ENCODE peak calls at places on chromosomes 11 and 22, in nine cellular contexts. T is right atrium auricular region, K is body of pancreas, H is fibroblast of lung, B is AG04450, C is colonic mucosa, M is RWPE1, S is OCI-LY7, Q is PC-3. O is an unnamed sample.

GRCh38 chr11:133951484-133952198 is 5.1 kb downstream of the IGSF9B start:
- DNase-seq in T (no peak), K (no peak), H (peak; percentile 63), C (no peak), S (no peak), Q (peak; percentile 25), M (peak; percentile 49), B (no peak), O (peak; percentile 90)

GRCh38 chr22:50530857-50531545 is 1.2 kb upstream of the TYMP start:
- DNase-seq in H (peak; percentile 75), S (peak; percentile 90), T (peak; percentile 92), B (no peak), K (peak; percentile 75), Q (peak; percentile 74), C (peak; percentile 90), M (no peak), O (no peak)

GRCh38 chr22:30127749-30128166 is 47.5 kb downstream of the HORMAD2 start:
- DNase-seq in C (no peak), Q (no peak), H (peak; percentile 89), T (no peak), S (no peak), M (no peak), B (peak; percentile 29), K (no peak), O (no peak)

GRCh38 chr11:108223449-108224149 is 732 bp downstream of the ATM start:
- DNase-seq in B (no peak), H (peak; percentile 46), C (no peak), S (peak; percentile 41), T (no peak), K (no peak), Q (no peak), M (no peak), O (no peak)

GRCh38 chr11:14373941-14374646 is 15.1 kb upstream of the RRAS2 start:
- DNase-seq in Q (peak; percentile 66), M (no peak), B (no peak), H (peak; percentile 80), T (peak; percentile 66), K (peak; percentile 57), C (no peak), S (no peak), O (no peak)

GRCh38 chr11:118263694-118264567 is at the start of gene MPZL2:
- DNase-seq in Q (peak; percentile 95), S (no peak), M (peak; percentile 88), C (peak; percentile 90), B (no peak), T (no peak), H (no peak), K (peak; percentile 85), O (no peak)

GRCh38 chr22:23789121-23789520 is 2.4 kb downstream of the SMARCB1 start:
- DNase-seq in Q (no peak), T (no peak), S (no peak), M (no peak), B (no peak), K (peak; percentile 38), H (no peak), C (no peak), O (peak; percentile 41)

GRCh38 chr11:83070044-83070877 is 1.4 kb downstream of the RAB30 start:
- DNase-seq in C (no peak), M (peak; percentile 68), K (no peak), T (peak; percentile 64), H (peak; percentile 85), B (no peak), S (no peak), Q (peak; percentile 84), O (no peak)

GRCh38 chr11:90930252-90930651 is 707.4 kb upstream of the CHORDC1 start:
- DNase-seq in S (no peak), B (no peak), T (no peak), Q (no peak), M (no peak), K (no peak), H (no peak), C (no peak), O (no peak)

GRCh38 chr11:122748968-122749687 is 89.2 kb upstream of the CRTAM start:
- DNase-seq in B (peak; percentile 63), T (peak; percentile 64), H (peak; percentile 97), S (peak; percentile 70), M (no peak), K (peak; percentile 13), Q (peak; percentile 86), C (no peak), O (no peak)

GRCh38 chr11:125968363-125968762 is 22.5 kb downstream of the VSIG10L2 start:
- DNase-seq in T (no peak), M (peak; percentile 61), H (no peak), K (no peak), C (no peak), B (no peak), S (no peak), Q (no peak), O (no peak)

GRCh38 chr11:88384004-88384677 is 46.6 kb upstream of the CTSC start:
- DNase-seq in C (no peak), M (peak; percentile 55), B (no peak), S (no peak), Q (peak; percentile 79), T (no peak), K (no peak), H (peak; percentile 83), O (no peak)

GRCh38 chr11:64253481-64253880 is 2.2 kb downstream of the PLCB3 start:
- DNase-seq in B (no peak), T (no peak), H (no peak), Q (peak; percentile 44), K (no peak), M (no peak), C (no peak), S (no peak), O (no peak)
- TF ChIP-seq CTCF in B (no peak), T (no peak), H (no peak), Q (no peak), K (no peak), M (no peak), C (no peak), S (no peak), O (no peak)

GRCh38 chr11:46273511-46274205 is 3.8 kb upstream of the CREB3L1 start:
- DNase-seq in T (no peak), M (no peak), S (no peak), Q (peak; percentile 70), H (peak; percentile 24), K (peak; percentile 83), B (no peak), C (peak; percentile 80), O (no peak)
- H3K27ac ChIP-seq in T (peak overlapping the region; percentile 80), M (peak overlapping the region; percentile 90), S (no peak overlapping the region), Q (peak overlapping the region; percentile 69), H (peak overlapping the region; percentile 60), K (peak overlapping the region; percentile 93), B (peak overlapping the region; percentile 39), C (peak overlapping the region; percentile 92), O (peak overlapping the region; percentile 82)

GRCh38 chr11:114106986-114107385 is 47.5 kb downstream of the ZBTB16 start:
- DNase-seq in B (no peak), M (no peak), Q (no peak), S (no peak), H (no peak), T (no peak), K (no peak), C (no peak), O (no peak)
- TF ChIP-seq CTCF in B (no peak), M (no peak), Q (no peak), S (no peak), H (no peak), T (no peak), K (no peak), C (no peak), O (no peak)

DNA sequence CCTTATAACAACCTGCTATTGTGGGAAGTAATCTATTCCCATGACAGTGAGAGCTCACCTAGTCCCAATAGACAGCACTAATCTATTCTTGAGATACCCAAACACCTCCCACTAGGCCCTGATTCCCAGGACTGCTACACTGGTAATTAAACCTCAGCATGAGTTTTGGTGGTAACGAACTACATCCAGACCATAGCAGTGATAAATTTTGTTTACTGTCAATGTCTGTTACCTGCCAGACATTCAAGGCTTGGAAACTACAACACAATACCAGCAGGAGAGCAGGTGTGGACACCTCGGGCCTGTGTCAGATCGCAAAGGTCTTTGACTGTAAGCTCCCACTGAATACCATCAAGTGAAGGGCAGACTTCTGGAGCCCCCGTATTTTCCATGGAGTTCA is 187.1 kb downstream of the ARHGAP42 start:
- DNase-seq in S (no peak), M (no peak), Q (no peak), H (no peak), T (no peak), K (no peak), B (no peak), C (no peak), O (no peak)
- H3K27ac ChIP-seq in S (no peak overlapping the region), M (no peak overlapping the region), Q (no peak overlapping the region), H (no peak overlapping the region), T (no peak overlapping the region), K (no peak overlapping the region), B (no peak overlapping the region), C (no peak overlapping the region), O (no peak overlapping the region)

DNA sequence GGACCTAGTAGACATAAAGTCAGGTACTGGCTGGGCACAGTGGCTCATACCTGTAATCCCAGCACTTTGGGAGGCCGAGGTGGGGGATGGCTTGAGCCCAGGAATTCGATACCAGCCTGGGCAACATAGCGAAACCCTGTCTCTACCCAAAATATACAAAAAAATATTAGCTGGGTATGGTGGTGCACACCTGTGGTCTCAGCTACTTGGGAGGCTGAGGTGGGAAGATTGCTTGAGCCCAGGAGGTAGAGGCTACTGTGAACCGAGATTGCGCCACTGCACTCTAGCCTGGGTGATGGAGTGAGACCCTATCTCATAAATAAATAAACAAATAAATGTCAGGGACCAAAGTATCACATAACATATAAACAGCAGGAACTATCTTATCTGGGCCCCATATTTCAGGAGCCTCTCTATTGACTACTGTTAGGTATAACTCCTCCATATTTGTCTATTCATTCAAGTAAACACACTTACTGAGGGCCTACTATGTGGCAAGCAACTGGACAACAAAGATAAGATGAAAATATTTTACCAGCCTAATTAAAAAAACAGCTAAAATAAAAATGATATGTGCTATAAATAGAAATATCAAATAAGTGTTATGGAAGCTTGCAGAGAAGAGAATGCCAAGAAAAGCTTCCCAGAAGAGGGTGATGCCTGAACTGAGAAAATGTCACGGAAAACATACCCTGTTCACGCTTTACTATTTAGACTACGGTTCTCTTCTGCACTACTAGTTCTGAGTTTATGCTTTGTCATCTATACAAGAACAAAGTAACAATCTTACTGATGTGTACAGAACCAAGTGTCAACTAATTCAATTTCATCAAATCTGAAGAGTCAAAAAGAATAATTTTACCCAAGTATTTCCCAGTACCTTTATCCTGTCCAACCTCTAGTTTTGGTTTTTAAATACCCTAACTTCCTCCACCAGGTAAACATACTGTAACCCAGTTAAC is 1.9 kb downstream of the NUP98 start:
- DNase-seq in Q (no peak), K (no peak), C (no peak), H (no peak), B (no peak), S (no peak), M (no peak), T (no peak), O (no peak)
- TF ChIP-seq CTCF in Q (no peak), K (no peak), C (no peak), H (no peak), B (no peak), S (no peak), M (no peak), T (no peak), O (no peak)